ENCODE peak calls at places on chromosomes 2 and 18, in four cellular contexts. U, N, P and E are unnamed samples.
A peak's percentile ranks its signal among the peaks of the same experiment; 100 is the strongest.

GRCh38 chr2:183269956-183270355 is 145.7 kb downstream of the NUP35 start:
- DNase-seq in U (no peak), N (no peak), P (no peak), E (no peak)

GRCh38 chr2:182893666-182894065 is 27.2 kb upstream of the FRZB start:
- DNase-seq in U (no peak), N (no peak), P (no peak), E (no peak)

GRCh38 chr2:28779020-28779419 is 27.4 kb downstream of the PPP1CB start:
- DNase-seq in U (no peak), N (no peak), P (no peak), E (no peak)

GRCh38 chr2:80748576-80748975 is 444.0 kb upstream of the LRRTM1 start:
- DNase-seq in U (no peak), N (no peak), P (no peak), E (no peak)

GRCh38 chr2:40471868-40472267 is 20.0 kb upstream of the SLC8A1 start:
- DNase-seq in U (no peak), N (no peak), P (no peak), E (no peak)

GRCh38 chr2:108971661-108972566 is 17.1 kb downstream of the EDAR start:
- DNase-seq in U (no peak), N (no peak), P (peak; percentile 27), E (no peak)

GRCh38 chr2:83054751-83055150 is 1404.3 kb downstream of the SUCLG1 start:
- DNase-seq in U (no peak), N (no peak), P (no peak), E (no peak)

GRCh38 chr18:57891707-57892391 is 88.7 kb upstream of the ATP8B1 start:
- DNase-seq in U (no peak), N (no peak), P (no peak), E (no peak)

GRCh38 chr2:84846732-84847131 is 34.2 kb downstream of the TRABD2A start:
- DNase-seq in U (no peak), N (no peak), P (no peak), E (no peak)

GRCh38 chr2:150470435-150470834 is 17.0 kb downstream of the RND3 start:
- DNase-seq in U (no peak), N (no peak), P (no peak), E (no peak)

GRCh38 chr18:79524181-79525078 is 128.7 kb downstream of the NFATC1 start:
- DNase-seq in U (no peak), N (no peak), P (no peak), E (no peak)

GRCh38 chr18:36295880-36296301 is 1.6 kb upstream of the FHOD3 start:
- DNase-seq in U (no peak), N (no peak), P (no peak), E (no peak)

GRCh38 chr2:38201784-38202183 is 125.8 kb upstream of the CYP1B1 start:
- DNase-seq in U (no peak), N (no peak), P (no peak), E (no peak)

GRCh38 chr18:67600181-67600631 is 83.7 kb upstream of the DSEL start:
- DNase-seq in U (no peak), N (no peak), P (no peak), E (no peak)

GRCh38 chr2:135954020-135954628 is 31.3 kb downstream of the DARS1 start:
- DNase-seq in U (no peak), N (no peak), P (no peak), E (no peak)

GRCh38 chr2:28047698-28048097 is 157.2 kb downstream of the BABAM2 start:
- DNase-seq in U (no peak), N (no peak), P (no peak), E (no peak)

GRCh38 chr2:100041946-100042345 is 100.4 kb downstream of the AFF3 start:
- DNase-seq in U (no peak), N (no peak), P (no peak), E (no peak)

GRCh38 chr2:239365782-239366435 is 34.9 kb downstream of the HDAC4 start:
- DNase-seq in U (no peak), N (no peak), P (no peak), E (no peak)

GRCh38 chr2:67755511-67755910 is 307.3 kb downstream of the C1D start:
- DNase-seq in U (no peak), N (no peak), P (no peak), E (no peak)

GRCh38 chr2:23486676-23487075 is 101.7 kb downstream of the KLHL29 start:
- DNase-seq in U (no peak), N (no peak), P (peak; percentile 53), E (no peak)

GRCh38 chr2:54613794-54614257 is 109.6 kb upstream of the EML6 start:
- DNase-seq in U (no peak), N (no peak), P (no peak), E (no peak)

GRCh38 chr2:46258937-46259781 is 38.0 kb upstream of the EPAS1 start:
- DNase-seq in U (no peak), N (no peak), P (no peak), E (no peak)

GRCh38 chr18:56139372-56139771 is 499.0 kb downstream of the TXNL1 start:
- DNase-seq in U (no peak), N (no peak), P (no peak), E (no peak)

GRCh38 chr2:105860567-105860966 is 115.9 kb downstream of the NCK2 start:
- DNase-seq in U (no peak), N (no peak), P (no peak), E (no peak)

GRCh38 chr2:217223222-217223930 is 363.5 kb upstream of the TNP1 start:
- DNase-seq in U (no peak), N (no peak), P (no peak), E (no peak)

GRCh38 chr2:62457555-62457954 is 48.4 kb downstream of the TMEM17 start:
- DNase-seq in U (no peak), N (peak; percentile 58), P (no peak), E (no peak)

GRCh38 chr2:12176621-12177020 is 430.2 kb downstream of the LPIN1 start:
- DNase-seq in U (no peak), N (no peak), P (no peak), E (no peak)

GRCh38 chr2:158688722-158689121 is 106.4 kb upstream of the DAPL1 start:
- DNase-seq in U (no peak), N (no peak), P (no peak), E (no peak)